ENCODE peak calls at places on chromosome X, in five cellular contexts. X is dorsolateral prefrontal cortex, Z is uterus, L is psoas muscle, K is lower lobe of right lung. P is an unnamed sample.

GRCh38 chrX:18769364-18769763 is 61.9 kb downstream of the PPEF1 start:
- DNase-seq in L (no peak), Z (no peak), K (no peak), X (no peak), P (no peak)

GRCh38 chrX:129642641-129643040 is 12.1 kb downstream of the APLN start:
- DNase-seq in X (no peak), L (no peak), Z (no peak), K (no peak), P (no peak)

GRCh38 chrX:2320580-2321327 is 180.0 kb downstream of the DHRSX start:
- DNase-seq in K (peak), X (no peak), Z (no peak), L (peak), P (no peak)

GRCh38 chrX:95156566-95156965 is 1482.6 kb downstream of the FAM133A start:
- DNase-seq in Z (no peak), X (no peak), K (no peak), L (no peak), P (no peak)

GRCh38 chrX:69538321-69538876 is 34.3 kb downstream of the NALF2 start:
- DNase-seq in L (peak), Z (peak), X (no peak), K (peak), P (no peak)

GRCh38 chrX:11944486-11944885 is 186.4 kb downstream of the MSL3 start:
- DNase-seq in L (no peak), Z (no peak), K (no peak), X (no peak), P (no peak)

GRCh38 chrX:10574663-10575062 is 45.7 kb downstream of the MID1 start:
- DNase-seq in X (no peak), K (no peak), L (no peak), Z (no peak), P (no peak)

GRCh38 chrX:43707812-43708548 is 51.9 kb downstream of the MAOA start:
- DNase-seq in Z (peak), L (no peak), X (no peak), K (peak), P (no peak)

GRCh38 chrX:40281341-40282005 is 183.7 kb upstream of the BCOR start:
- DNase-seq in X (no peak), Z (no peak), K (no peak), L (no peak), P (no peak)

GRCh38 chrX:123088331-123088730 is 95.7 kb upstream of the GRIA3 start:
- DNase-seq in L (no peak), X (no peak), Z (no peak), K (no peak), P (no peak)

GRCh38 chrX:16783452-16783851 is 2.8 kb upstream of the TXLNG start:
- DNase-seq in X (no peak), Z (no peak), K (no peak), L (no peak), P (no peak)

GRCh38 chrX:25597561-25597960 is 540.6 kb upstream of the MAGEB18 start:
- DNase-seq in K (no peak), L (no peak), Z (no peak), X (no peak), P (no peak)

DNA sequence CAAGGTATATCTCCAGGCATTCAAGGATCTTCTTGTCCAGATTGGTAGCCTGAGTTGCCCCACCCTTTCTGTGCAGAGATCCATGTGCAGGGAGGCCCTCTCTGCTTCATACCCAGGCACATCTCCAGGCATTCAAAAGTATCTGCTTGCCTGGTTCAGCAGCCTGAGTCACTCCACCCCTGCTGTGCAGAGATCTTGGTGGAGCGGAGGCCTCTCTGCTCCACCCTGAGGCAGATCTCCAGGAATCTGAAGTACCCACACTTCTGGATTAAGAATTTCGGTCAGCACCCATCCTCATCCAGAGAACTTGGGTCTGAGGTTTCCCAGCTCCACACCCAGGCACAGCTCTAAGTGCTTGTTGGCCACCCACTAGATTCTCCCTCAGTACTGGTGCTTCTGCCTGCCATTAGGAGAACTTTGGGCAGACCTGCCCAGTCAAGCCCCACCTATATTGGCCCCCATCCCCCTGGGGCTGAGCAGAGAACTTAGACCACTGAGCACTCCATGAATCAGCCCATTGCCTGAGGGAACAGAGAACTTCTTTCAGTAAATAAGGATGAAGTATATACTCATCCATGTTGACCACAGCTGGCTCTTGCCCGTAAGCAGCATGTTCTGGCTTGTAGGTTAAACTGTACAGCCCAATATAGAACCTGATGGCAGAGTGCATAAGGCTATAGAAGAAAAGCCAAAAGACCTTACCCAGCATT is 199.5 kb upstream of the ZCCHC13 start:
- DNase-seq in L (no peak), Z (no peak), K (no peak), X (no peak), P (no peak)
- H3K27ac ChIP-seq in L (no peak), Z (no peak), K (no peak), X (no peak), P (no peak)

GRCh38 chrX:140502491-140503229 is 2.2 kb downstream of the SOX3 start:
- DNase-seq in X (no peak), K (no peak), Z (no peak), L (no peak), P (no peak)
- H3K4me3 ChIP-seq in X (peak), K (no peak), Z (no peak), L (no peak), P (peak)

GRCh38 chrX:150902434-150903109 is 4.1 kb upstream of the CD99L2 start:
- DNase-seq in L (no peak), Z (no peak), X (no peak), K (no peak), P (no peak)

GRCh38 chrX:150898343-150899190 is at the start of gene CD99L2:
- DNase-seq in K (peak), Z (peak), L (peak), X (peak), P (peak)

GRCh38 chrX:150897371-150898319 is 823 bp downstream of the CD99L2 start:
- DNase-seq in L (peak), Z (peak), K (peak), X (peak), P (no peak)

GRCh38 chrX:150896632-150897031 is 1.8 kb downstream of the CD99L2 start:
- DNase-seq in L (no peak), K (no peak), X (no peak), Z (no peak), P (no peak)

DNA sequence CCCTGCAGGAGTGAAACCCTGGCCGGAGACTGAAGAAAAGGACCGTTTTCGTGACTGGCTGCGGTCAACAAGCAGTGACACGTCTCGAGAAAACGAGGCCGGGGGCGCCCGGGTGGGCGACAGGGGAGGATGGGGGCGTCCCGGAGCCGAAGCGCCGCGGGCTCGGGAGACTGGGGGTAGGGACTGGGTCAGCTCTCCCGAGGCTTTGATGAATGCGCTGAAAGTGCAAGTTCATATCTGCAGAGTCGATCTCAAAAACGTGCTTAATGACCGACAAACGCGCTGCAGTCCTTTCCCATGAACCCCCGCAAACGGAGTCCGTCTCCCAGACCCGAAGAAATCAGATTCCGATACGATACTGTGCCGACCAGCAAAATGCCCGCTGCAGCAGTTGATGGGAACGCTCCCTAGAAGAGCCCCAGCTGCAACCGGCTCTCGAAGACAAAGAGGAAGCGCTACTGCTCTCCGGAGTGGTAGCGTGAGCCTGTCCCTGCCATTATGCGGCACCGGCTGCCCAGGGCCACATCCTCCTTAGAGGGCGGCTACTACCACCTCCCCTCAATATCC is 806 bp upstream of the CD99L2 start:
- DNase-seq in L (peak), K (peak), Z (peak), X (peak), P (peak)
- H3K27ac ChIP-seq in L (peak), K (peak), Z (peak), X (peak), P (peak)

GRCh38 chrX:374566-374965 is 12.1 kb downstream of the PPP2R3B start:
- DNase-seq in X (no peak), Z (no peak), K (no peak), L (peak), P (no peak)
- H3K4me3 ChIP-seq in X (no peak), Z (no peak), K (peak), L (peak), P (peak)

DNA sequence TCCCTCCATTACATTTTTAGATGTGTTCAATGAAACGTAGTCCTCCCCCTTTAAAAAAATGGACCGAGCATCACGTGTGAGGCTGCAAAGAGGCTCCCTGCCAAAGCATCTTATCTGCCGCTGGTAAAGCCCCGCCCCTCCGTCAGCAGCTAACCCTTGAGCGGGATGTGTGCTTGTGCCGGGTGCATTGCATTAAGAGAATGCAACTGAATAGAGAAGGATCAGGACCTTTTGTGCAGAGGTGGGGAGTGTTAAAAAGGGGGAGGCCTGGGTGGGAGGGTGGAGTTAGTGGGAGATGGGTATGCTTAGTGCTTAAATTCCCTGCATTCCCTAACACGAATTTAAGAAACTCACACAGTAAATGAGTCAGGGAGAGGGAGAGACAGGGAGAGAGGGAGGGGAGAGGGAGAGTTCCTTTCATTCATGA is 66.0 kb downstream of the TBL1X start:
- DNase-seq in X (peak), Z (peak), K (peak), L (peak), P (peak)
- H3K27ac ChIP-seq in X (no peak), Z (no peak), K (no peak), L (no peak), P (no peak)

DNA sequence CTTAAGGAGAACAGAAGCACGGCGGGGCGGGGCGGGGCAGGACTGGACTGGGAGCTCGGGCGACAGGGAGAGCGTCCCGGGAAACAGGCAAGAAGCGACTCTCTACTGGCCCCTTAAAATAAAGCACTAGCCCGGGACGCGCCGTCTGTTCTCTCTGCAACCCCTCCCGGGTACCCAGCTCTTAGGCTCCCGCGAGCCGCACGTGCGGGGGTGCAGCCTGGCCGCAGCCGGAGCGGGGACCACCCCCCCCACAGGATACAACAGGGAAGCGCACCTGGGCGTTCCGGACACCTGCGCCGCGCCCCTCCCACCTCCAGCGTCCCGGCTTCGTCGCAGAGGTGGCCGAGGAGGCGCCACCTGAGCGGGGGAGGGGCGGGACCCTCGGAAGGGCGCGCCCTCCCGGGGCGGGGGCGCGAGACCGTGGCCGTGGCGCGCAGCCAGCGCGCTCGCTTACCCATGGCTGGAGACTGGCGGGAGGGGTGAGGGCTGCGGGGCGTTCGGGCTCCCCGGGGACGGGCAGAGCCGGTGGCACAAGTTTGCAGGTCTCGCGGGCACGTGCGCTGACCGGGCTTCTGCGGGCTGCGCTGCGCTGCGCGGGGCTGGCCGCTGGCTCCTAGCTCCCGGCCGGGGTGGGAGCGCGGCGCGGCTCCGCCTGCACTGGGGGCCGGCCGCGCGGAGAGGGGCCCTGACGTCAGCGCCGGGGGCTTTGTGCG is 91.5 kb downstream of the GEMIN8 start:
- DNase-seq in Z (no peak), K (peak), L (no peak), X (no peak), P (no peak)
- H3K4me3 ChIP-seq in Z (peak), K (peak), L (peak), X (peak), P (peak)

GRCh38 chrX:136866337-136867095 is 14.0 kb downstream of the RBMX start:
- DNase-seq in Z (no peak), L (no peak), K (no peak), X (no peak), P (no peak)
- H3K27ac ChIP-seq in Z (peak), L (peak), K (no peak), X (no peak), P (peak)

DNA sequence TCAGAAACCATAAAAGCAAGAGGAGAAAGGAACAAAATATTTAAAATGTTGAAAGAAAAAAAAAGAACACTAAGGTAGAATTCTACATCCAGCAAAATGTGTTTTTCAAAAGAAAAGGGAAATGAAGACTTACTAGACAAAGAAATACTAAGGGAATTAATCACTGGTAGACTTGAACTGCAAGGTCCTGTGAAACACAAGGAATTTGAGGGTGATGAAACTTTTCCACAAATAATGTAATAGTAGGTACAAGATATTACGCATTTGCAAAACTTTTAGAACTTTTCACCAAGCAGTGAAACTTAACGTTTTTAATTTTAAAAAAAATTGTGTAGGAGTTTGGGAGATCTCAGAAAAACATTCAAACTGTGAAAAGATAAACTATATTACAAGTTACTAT is 180.3 kb upstream of the MAGEB16 start:
- DNase-seq in K (no peak), X (no peak), Z (no peak), L (no peak), P (no peak)
- H3K4me3 ChIP-seq in K (no peak), X (no peak), Z (no peak), L (no peak), P (no peak)

GRCh38 chrX:133437771-133438170 is 22.5 kb upstream of the GPC4 start:
- DNase-seq in Z (no peak), X (no peak), K (no peak), L (no peak), P (no peak)
- H3K27ac ChIP-seq in Z (no peak), X (no peak), K (no peak), L (no peak), P (no peak)

GRCh38 chrX:133991814-133992213 is 6.4 kb upstream of the GPC3 start:
- DNase-seq in K (no peak), X (no peak), L (no peak), Z (no peak), P (no peak)
- H3K4me3 ChIP-seq in K (no peak), X (no peak), L (no peak), Z (no peak), P (no peak)

P was measured in coronary artery.